ENCODE peak calls at places on chromosome 3, in six cellular contexts. S is K562, M is HCT116, U is GM23338, Z is SK-N-SH, H is GM12878. C is an unnamed sample.

GRCh38 chr3:100395674-100396073 is 5.2 kb downstream of the TOMM70 start:
- DNase-seq in S (no peak), M (no peak), U (no peak), Z (no peak), H (no peak), C (no peak)

GRCh38 chr3:46925585-46925934 is 48.0 kb downstream of the PTH1R start:
- DNase-seq in S (no peak), M (no peak), U (no peak), Z (no peak), H (no peak), C (no peak)

GRCh38 chr3:149941186-149941585 is 29.5 kb downstream of the PFN2 start:
- DNase-seq in S (no peak), M (no peak), U (no peak), Z (no peak), H (no peak), C (no peak)

GRCh38 chr3:124920718-124921117 is 13.8 kb downstream of the MUC13 start:
- DNase-seq in S (no peak), M (no peak), U (no peak), Z (no peak), H (no peak), C (no peak)

GRCh38 chr3:30035935-30036567 is 570.4 kb upstream of the TGFBR2 start:
- DNase-seq in S (no peak), M (no peak), U (no peak), Z (no peak), H (no peak), C (no peak)

GRCh38 chr3:133591271-133591742 is 17.8 kb downstream of the CDV3 start:
- DNase-seq in S (no peak), M (no peak), U (no peak), Z (no peak), H (no peak), C (no peak)

GRCh38 chr3:15616053-15616452 is 14.5 kb downstream of the BTD start:
- DNase-seq in S (no peak), M (no peak), U (no peak), Z (no peak), H (no peak), C (no peak)

GRCh38 chr3:128537091-128537703 is 44.2 kb upstream of the GATA2 start:
- DNase-seq in S (no peak), M (no peak), U (no peak), Z (no peak), H (no peak), C (no peak)

GRCh38 chr3:76871655-76872054 is 168.2 kb upstream of the ROBO2 start:
- DNase-seq in S (no peak), M (no peak), U (no peak), Z (peak), H (no peak), C (no peak)

GRCh38 chr3:179068779-179069530 is 2.7 kb downstream of the ZMAT3 start:
- DNase-seq in S (peak), M (no peak), U (peak), Z (peak), H (no peak), C (no peak)

GRCh38 chr3:191329654-191330308 is 545 bp downstream of the UTS2B start:
- DNase-seq in S (peak), M (no peak), U (peak), Z (no peak), H (no peak), C (no peak)

GRCh38 chr3:151552589-151552988 is 91.7 kb upstream of the IGSF10 start:
- DNase-seq in S (no peak), M (no peak), U (no peak), Z (no peak), H (no peak), C (no peak)

GRCh38 chr3:8805774-8806173 is 36.4 kb upstream of the OXTR start:
- DNase-seq in S (no peak), M (no peak), U (no peak), Z (no peak), H (no peak), C (no peak)

GRCh38 chr3:35594739-35595138 is 44.6 kb upstream of the ARPP21 start:
- DNase-seq in S (no peak), M (no peak), U (no peak), Z (no peak), H (no peak), C (no peak)

GRCh38 chr3:82520846-82521245 is 759.4 kb upstream of the GBE1 start:
- DNase-seq in S (no peak), M (no peak), U (no peak), Z (no peak), H (peak), C (no peak)

GRCh38 chr3:171986208-171986607 is 53.2 kb upstream of the FNDC3B start:
- DNase-seq in S (no peak), M (no peak), U (no peak), Z (no peak), H (no peak), C (no peak)

GRCh38 chr3:74897006-74897405 is 282.5 kb upstream of the CNTN3 start:
- DNase-seq in S (no peak), M (no peak), U (peak), Z (peak), H (no peak), C (no peak)

GRCh38 chr3:13148561-13149330 is 75.5 kb upstream of the IQSEC1 start:
- DNase-seq in S (no peak), M (no peak), U (no peak), Z (no peak), H (no peak), C (no peak)

GRCh38 chr3:57942872-57943283 is 65.3 kb upstream of the FLNB start:
- DNase-seq in S (no peak), M (no peak), U (no peak), Z (no peak), H (no peak), C (no peak)

GRCh38 chr3:38029400-38030125 is at the start of gene PLCD1:
- DNase-seq in S (peak), M (no peak), U (peak), Z (peak), H (no peak), C (no peak)

GRCh38 chr3:149270180-149270579 is 48.6 kb upstream of the CP start:
- DNase-seq in S (no peak), M (no peak), U (no peak), Z (no peak), H (no peak), C (no peak)

GRCh38 chr3:34292605-34293300 is 494.3 kb downstream of the PDCD6IP start:
- DNase-seq in S (no peak), M (no peak), U (no peak), Z (peak), H (no peak), C (no peak)

GRCh38 chr3:61922118-61922517 is 360.7 kb downstream of the PTPRG start:
- DNase-seq in S (no peak), M (no peak), U (no peak), Z (no peak), H (no peak), C (no peak)

GRCh38 chr3:11514191-11514770 is 129.4 kb downstream of the VGLL4 start:
- DNase-seq in S (no peak), M (no peak), U (no peak), Z (no peak), H (no peak), C (no peak)

GRCh38 chr3:27325419-27325818 is 43.8 kb downstream of the NEK10 start:
- DNase-seq in S (no peak), M (no peak), U (peak), Z (no peak), H (no peak), C (no peak)

GRCh38 chr3:159928692-159929091 is 59.9 kb upstream of the IL12A start:
- DNase-seq in S (no peak), M (no peak), U (no peak), Z (no peak), H (no peak), C (peak)

GRCh38 chr3:141385386-141386079 is 17.2 kb downstream of the ZBTB38 start:
- DNase-seq in S (no peak), M (no peak), U (no peak), Z (no peak), H (no peak), C (no peak)

GRCh38 chr3:81743096-81744025 is 18.1 kb downstream of the GBE1 start:
- DNase-seq in S (peak), M (peak), U (peak), Z (no peak), H (no peak), C (peak)

GRCh38 chr3:42265059-42265991 is 660 bp downstream of the CCK start:
- DNase-seq in S (no peak), M (no peak), U (peak), Z (peak), H (no peak), C (no peak)

GRCh38 chr3:4732974-4733373 is 239.8 kb downstream of the ITPR1 start:
- DNase-seq in S (no peak), M (no peak), U (peak), Z (peak), H (no peak), C (no peak)

GRCh38 chr3:4731543-4732111 is 238.5 kb downstream of the ITPR1 start:
- DNase-seq in S (no peak), M (no peak), U (no peak), Z (no peak), H (no peak), C (no peak)

GRCh38 chr3:4736284-4736861 is 242.9 kb upstream of the BHLHE40 start:
- DNase-seq in S (no peak), M (peak), U (no peak), Z (no peak), H (no peak), C (no peak)

GRCh38 chr3:4735243-4735642 is 242.1 kb downstream of the ITPR1 start:
- DNase-seq in S (no peak), M (no peak), U (no peak), Z (no peak), H (no peak), C (no peak)

GRCh38 chr3:4734454-4734853 is 241.3 kb downstream of the ITPR1 start:
- DNase-seq in S (peak), M (no peak), U (no peak), Z (no peak), H (no peak), C (no peak)
- TF ChIP-seq REST in S (no peak), M (no peak), U (no peak), Z (no peak), H (no peak), C (no peak)

GRCh38 chr3:52839892-52840545 is 5.2 kb upstream of the MUSTN1 start:
- DNase-seq in S (no peak), M (no peak), U (no peak), Z (no peak), H (no peak), C (no peak)
- TF ChIP-seq REST in S (no peak), M (no peak), U (no peak), Z (no peak), H (no peak), C (no peak)

GRCh38 chr3:31882431-31882830 is 98.6 kb downstream of the OSBPL10 start:
- DNase-seq in S (no peak), M (no peak), U (no peak), Z (no peak), H (no peak), C (no peak)

GRCh38 chr3:31880482-31881078 is 100.5 kb downstream of the OSBPL10 start:
- DNase-seq in S (no peak), M (no peak), U (no peak), Z (no peak), H (no peak), C (no peak)

GRCh38 chr3:31879365-31879764 is 101.7 kb downstream of the OSBPL10 start:
- DNase-seq in S (no peak), M (no peak), U (no peak), Z (no peak), H (no peak), C (no peak)

GRCh38 chr3:31878231-31878838 is 102.7 kb downstream of the OSBPL10 start:
- DNase-seq in S (no peak), M (no peak), U (no peak), Z (no peak), H (no peak), C (no peak)

DNA sequence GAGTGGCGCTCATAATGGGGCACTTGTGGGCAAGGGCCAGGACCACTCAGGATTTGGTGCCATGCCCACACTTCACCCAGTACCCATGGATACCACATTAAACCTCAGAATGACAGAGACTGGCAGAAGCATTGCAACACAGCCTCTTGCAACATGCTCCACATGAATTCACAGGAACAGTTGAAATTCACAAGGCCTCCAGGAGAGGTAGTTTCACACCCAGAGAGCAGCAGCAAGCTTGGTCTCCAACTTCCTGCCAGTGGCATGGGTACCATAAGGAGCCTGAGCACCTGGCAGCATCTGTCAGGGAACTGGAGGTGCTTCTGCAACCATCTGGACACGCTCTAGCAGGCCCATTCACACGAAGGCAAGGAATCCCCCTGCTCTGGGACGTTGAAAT is 101.0 kb downstream of the OSBPL10 start:
- DNase-seq in S (no peak), M (no peak), U (no peak), Z (no peak), H (no peak), C (no peak)
- TF ChIP-seq REST in S (no peak), M (no peak), U (no peak), Z (no peak), H (no peak), C (no peak)

DNA sequence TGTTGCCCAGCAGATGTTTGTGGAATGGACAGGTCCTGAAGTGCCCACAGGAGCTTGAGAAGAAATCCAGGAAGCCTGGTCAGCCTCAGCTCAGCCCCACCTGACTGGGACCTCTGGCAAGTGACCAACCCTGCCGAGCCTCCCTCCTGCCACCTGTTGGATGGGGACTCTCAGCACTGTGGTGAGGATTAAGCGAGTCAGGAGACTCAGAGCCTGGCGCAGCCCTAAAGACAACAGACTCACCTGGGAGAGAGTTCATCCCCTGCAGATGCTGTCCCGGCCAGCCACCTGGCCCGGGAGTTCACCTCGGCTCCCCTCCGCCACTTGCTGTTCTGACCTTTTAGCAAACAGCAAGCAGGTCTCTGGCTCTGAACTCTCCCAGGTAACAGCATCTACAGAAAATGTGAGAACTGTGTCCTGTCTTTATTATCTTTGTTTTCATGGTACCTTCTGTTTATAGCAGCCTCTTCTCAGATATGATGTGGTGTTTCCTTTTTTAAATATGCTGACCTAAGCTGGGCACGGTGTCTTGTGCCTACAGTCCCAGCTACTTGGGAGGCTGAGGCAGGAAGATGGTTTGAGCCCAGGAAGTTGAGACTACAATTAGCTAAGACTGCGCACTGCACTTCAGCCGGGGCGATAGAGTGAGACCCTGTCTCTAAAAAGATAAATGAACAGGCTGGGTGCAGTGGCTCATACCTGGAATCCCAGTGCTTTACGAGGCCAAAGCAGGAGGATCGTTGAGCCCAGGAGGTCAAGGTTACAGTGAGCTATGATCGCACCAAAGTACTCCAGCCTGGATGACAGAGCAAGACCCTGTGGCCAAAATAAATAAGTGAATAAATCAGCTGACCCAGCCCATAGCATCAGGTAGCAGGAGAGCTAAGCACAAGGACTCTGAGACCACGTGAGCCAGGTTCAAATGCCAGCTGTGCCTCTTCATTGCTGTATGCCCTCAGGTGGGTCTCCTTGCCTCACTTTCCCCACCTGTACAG is 32.4 kb upstream of the SLC6A6 start:
- DNase-seq in S (peak), M (peak), U (peak), Z (no peak), H (no peak), C (no peak)
- TF ChIP-seq REST in S (no peak), M (no peak), U (no peak), Z (no peak), H (no peak), C (no peak)

GRCh38 chr3:39808467-39809180 is 785 bp upstream of the MYRIP start:
- DNase-seq in S (no peak), M (no peak), U (peak), Z (peak), H (no peak), C (no peak)
- TF ChIP-seq REST in S (no peak), M (no peak), U (peak), Z (no peak), H (no peak), C (no peak)

GRCh38 chr3:123246846-123247245 is 45.1 kb downstream of the SEC22A start:
- DNase-seq in S (no peak), M (no peak), U (no peak), Z (peak), H (no peak), C (no peak)

DNA sequence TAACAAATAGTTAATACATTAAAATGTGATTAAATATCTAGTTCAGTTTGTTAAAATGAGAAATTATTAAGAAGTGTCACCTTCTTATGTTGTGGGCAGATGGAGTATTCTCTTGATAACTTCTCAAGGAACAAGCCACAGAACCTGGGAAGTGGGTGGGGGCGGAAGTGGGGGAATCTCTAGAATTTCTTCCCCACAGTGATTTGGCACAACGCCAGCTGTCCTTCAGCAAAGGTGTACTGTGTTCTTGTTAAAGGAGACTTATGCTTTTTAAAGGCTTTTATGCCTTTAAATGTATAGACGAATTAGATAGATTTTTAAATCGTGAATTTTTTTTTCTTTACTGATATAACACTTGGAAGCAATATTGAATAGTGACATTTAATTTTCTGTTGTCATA is 42.4 kb downstream of the SEC22A start:
- DNase-seq in S (peak), M (no peak), U (no peak), Z (no peak), H (no peak), C (no peak)
- TF ChIP-seq REST in S (no peak), M (no peak), U (no peak), Z (no peak), H (no peak), C (no peak)

GRCh38 chr3:168123211-168124173 is 27.8 kb upstream of the GOLIM4 start:
- DNase-seq in S (no peak), M (no peak), U (no peak), Z (no peak), H (no peak), C (no peak)
- TF ChIP-seq REST in S (no peak), M (no peak), U (no peak), Z (no peak), H (no peak), C (no peak)

GRCh38 chr3:50572801-50573371 is 3.6 kb downstream of the HEMK1 start:
- DNase-seq in S (no peak), M (no peak), U (no peak), Z (no peak), H (no peak), C (no peak)
- TF ChIP-seq REST in S (no peak), M (no peak), U (no peak), Z (no peak), H (no peak), C (no peak)

C was measured in Panc1.